ENCODE peak calls at places on chromosomes 7 and 10, in seven cellular contexts. G is neuronal stem cell, I is mesenchymal stem cell, P is IMR-90, Q is H9, F is H1, W is trophoblast cell. U is an unnamed sample.

GRCh38 chr10:22253578-22253882 is 35.7 kb upstream of the EBLN1 start:
- DNase-seq in G (no peak), F (no peak), P (no peak), I (no peak), W (no peak), Q (no peak), U (peak)

GRCh38 chr10:34024708-34025425 is 690.4 kb upstream of the NRP1 start:
- DNase-seq in W (no peak), F (no peak), P (no peak), G (no peak), Q (peak), I (no peak), U (peak)

GRCh38 chr7:157274991-157275427 is 61.8 kb upstream of the DNAJB6 start:
- DNase-seq in W (no peak), Q (no peak), I (no peak), G (no peak), P (peak), F (no peak), U (no peak)

GRCh38 chr10:133555521-133555920 is 9.9 kb downstream of the SYCE1 start:
- DNase-seq in P (no peak), Q (no peak), F (no peak), I (no peak), W (no peak), G (no peak), U (no peak)

GRCh38 chr10:78869508-78870439 is 199.0 kb upstream of the ZMIZ1 start:
- DNase-seq in W (no peak), Q (no peak), F (no peak), P (no peak), I (no peak), G (no peak), U (no peak)

GRCh38 chr7:55120501-55121198 is 101.8 kb downstream of the EGFR start:
- DNase-seq in F (no peak), W (peak), G (no peak), Q (no peak), I (peak), P (peak), U (no peak)

GRCh38 chr7:113805976-113806375 is 112.8 kb downstream of the PPP1R3A start:
- DNase-seq in I (no peak), P (peak), G (no peak), F (no peak), W (no peak), Q (no peak), U (no peak)

GRCh38 chr7:4189151-4189570 is 492.9 kb upstream of the FOXK1 start:
- DNase-seq in F (no peak), G (no peak), P (peak), W (peak), Q (no peak), I (peak), U (no peak)

GRCh38 chr7:1531263-1531978 is 919 bp downstream of the MAFK start:
- DNase-seq in I (peak), F (no peak), Q (peak), W (no peak), G (no peak), P (peak), U (no peak)

GRCh38 chr10:5507649-5508131 is 8.3 kb upstream of the CALML5 start:
- DNase-seq in P (no peak), W (no peak), I (no peak), Q (no peak), G (no peak), F (no peak), U (no peak)

GRCh38 chr10:6136215-6137201 is 47.7 kb downstream of the RBM17 start:
- DNase-seq in W (no peak), I (peak), P (peak), F (no peak), Q (no peak), G (no peak), U (peak)

GRCh38 chr10:116521424-116522305 is 24.1 kb upstream of the PNLIP start:
- DNase-seq in W (peak), G (peak), I (peak), F (no peak), Q (no peak), P (peak), U (peak)

GRCh38 chr10:63522129-63522687 is 1.0 kb downstream of the REEP3 start:
- DNase-seq in P (peak), G (no peak), Q (no peak), F (no peak), I (peak), W (no peak), U (no peak)

GRCh38 chr10:112375721-112376577 is 2.0 kb downstream of the ACSL5 start:
- DNase-seq in P (peak), F (no peak), W (no peak), G (no peak), I (peak), Q (no peak), U (peak)

GRCh38 chr7:68269410-68269809 is 1272.8 kb downstream of the TYW1 start:
- DNase-seq in Q (no peak), F (no peak), I (no peak), W (no peak), P (no peak), G (no peak), U (no peak)

GRCh38 chr10:14810969-14811953 is 26.6 kb downstream of the CDNF start:
- DNase-seq in G (no peak), I (no peak), Q (peak), W (no peak), P (no peak), F (no peak), U (no peak)

GRCh38 chr7:133649593-133649992 is 396.7 kb downstream of the EXOC4 start:
- DNase-seq in F (no peak), W (no peak), G (no peak), P (peak), Q (no peak), I (no peak), U (no peak)

GRCh38 chr10:73886085-73886529 is 11.8 kb upstream of the CAMK2G start:
- DNase-seq in F (no peak), Q (peak), W (peak), I (peak), G (peak), P (peak), U (peak)
- H3K9ac ChIP-seq in F (no peak), Q (no peak), W (no peak), I (peak), G (no peak), P (peak), U (no peak)

GRCh38 chr10:72764151-72764550 is 72.2 kb downstream of the MCU start:
- DNase-seq in I (peak), F (no peak), Q (no peak), W (peak), G (no peak), P (peak), U (no peak)
- H2BK5ac ChIP-seq in I (no peak), F (no peak), Q (no peak), W (no peak), G (no peak), P (peak), U (no peak)

DNA sequence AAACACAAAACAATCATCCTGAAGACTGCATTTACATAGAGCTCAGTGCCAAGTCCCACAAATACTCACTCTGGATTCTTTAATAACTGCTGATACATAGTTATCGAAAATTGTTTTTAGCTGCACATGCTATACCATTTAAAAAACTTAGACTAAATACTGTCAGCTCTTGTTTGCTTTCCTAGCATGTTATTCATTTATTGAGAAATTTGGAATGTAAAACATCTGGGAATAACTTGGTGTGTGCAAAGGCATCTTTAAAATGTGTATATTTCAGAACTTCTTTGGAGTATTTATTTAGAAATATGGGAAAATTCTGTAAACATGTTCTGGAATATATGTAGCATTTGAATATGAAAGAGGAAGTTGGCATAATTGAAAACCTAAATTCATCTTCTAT is 119.6 kb downstream of the ARID5B start:
- DNase-seq in G (no peak), Q (no peak), I (no peak), F (no peak), W (no peak), P (no peak), U (no peak)
- H3K9ac ChIP-seq in G (no peak), Q (no peak), I (no peak), F (no peak), W (no peak), P (no peak), U (no peak)

GRCh38 chr10:60260321-60260720 is 129.4 kb downstream of the ANK3 start:
- DNase-seq in Q (no peak), I (no peak), F (no peak), P (no peak), G (no peak), W (no peak), U (no peak)
- H2BK5ac ChIP-seq in Q (no peak), I (no peak), F (no peak), P (no peak), G (no peak), W (no peak), U (no peak)

DNA sequence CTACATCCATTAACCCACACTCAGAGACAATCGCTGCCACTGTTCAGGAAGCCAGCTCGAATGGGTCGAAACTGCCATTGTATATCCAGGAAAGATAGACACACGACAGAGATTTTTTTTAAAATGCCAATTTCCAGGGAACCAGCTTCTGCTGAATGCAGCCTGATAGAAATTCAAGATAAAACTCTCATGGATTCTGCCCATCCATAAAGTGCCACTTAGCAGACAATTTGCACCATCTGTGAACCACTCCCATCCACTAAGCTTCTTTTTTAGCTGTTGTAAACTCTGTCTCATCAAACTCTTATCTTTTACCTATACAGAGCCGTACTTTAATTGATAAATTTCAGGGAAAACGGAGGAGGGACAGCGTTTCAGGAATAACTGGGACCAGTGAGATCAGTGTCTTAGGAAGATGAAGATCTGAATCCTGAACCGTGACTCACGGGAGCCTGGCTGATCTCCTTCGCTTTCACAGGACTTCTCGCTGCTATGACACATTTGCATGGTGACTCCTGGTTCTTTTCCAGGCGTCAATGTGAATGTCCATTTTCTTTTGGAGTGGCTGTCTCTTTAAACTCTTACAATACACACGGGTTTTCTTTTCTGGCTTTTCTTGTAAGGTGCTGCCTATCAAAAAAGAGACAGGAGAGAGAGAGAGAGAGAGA is 103.4 kb downstream of the FAM204A start:
- DNase-seq in Q (no peak), F (no peak), G (no peak), W (peak), I (peak), P (peak), U (no peak)
- H3K9ac ChIP-seq in Q (no peak), F (no peak), G (no peak), W (no peak), I (peak), P (no peak), U (no peak)

GRCh38 chr10:114850126-114850525 is 28.5 kb downstream of the FHIP2A start:
- DNase-seq in I (no peak), G (no peak), W (no peak), P (no peak), Q (no peak), F (no peak), U (no peak)

GRCh38 chr10:114851336-114851735 is 29.8 kb downstream of the FHIP2A start:
- DNase-seq in I (no peak), F (no peak), Q (no peak), W (no peak), G (no peak), P (no peak), U (no peak)

GRCh38 chr10:114849674-114850073 is 28.1 kb downstream of the FHIP2A start:
- DNase-seq in P (no peak), I (no peak), Q (no peak), W (no peak), F (no peak), G (no peak), U (no peak)

GRCh38 chr10:114855776-114856543 is 34.4 kb downstream of the FHIP2A start:
- DNase-seq in W (no peak), F (no peak), Q (no peak), P (peak), G (no peak), I (peak), U (no peak)

GRCh38 chr10:114852197-114852596 is 30.6 kb downstream of the FHIP2A start:
- DNase-seq in G (no peak), Q (no peak), P (no peak), W (no peak), I (no peak), F (no peak), U (no peak)
- H2BK5ac ChIP-seq in G (no peak), Q (no peak), P (no peak), W (no peak), I (no peak), F (no peak), U (no peak)

GRCh38 chr10:120279196-120279595 is 177.8 kb upstream of the PLPP4 start:
- DNase-seq in I (no peak), W (no peak), G (no peak), P (no peak), Q (no peak), F (no peak), U (no peak)

GRCh38 chr10:120283093-120283492 is 173.9 kb upstream of the PLPP4 start:
- DNase-seq in F (no peak), Q (no peak), I (no peak), G (no peak), P (no peak), W (no peak), U (no peak)

GRCh38 chr10:120286280-120286679 is 170.7 kb upstream of the PLPP4 start:
- DNase-seq in F (no peak), W (no peak), P (no peak), I (no peak), G (no peak), Q (no peak), U (no peak)

GRCh38 chr10:120285408-120285807 is 171.6 kb upstream of the PLPP4 start:
- DNase-seq in I (no peak), Q (no peak), P (no peak), F (no peak), W (no peak), G (no peak), U (no peak)

DNA sequence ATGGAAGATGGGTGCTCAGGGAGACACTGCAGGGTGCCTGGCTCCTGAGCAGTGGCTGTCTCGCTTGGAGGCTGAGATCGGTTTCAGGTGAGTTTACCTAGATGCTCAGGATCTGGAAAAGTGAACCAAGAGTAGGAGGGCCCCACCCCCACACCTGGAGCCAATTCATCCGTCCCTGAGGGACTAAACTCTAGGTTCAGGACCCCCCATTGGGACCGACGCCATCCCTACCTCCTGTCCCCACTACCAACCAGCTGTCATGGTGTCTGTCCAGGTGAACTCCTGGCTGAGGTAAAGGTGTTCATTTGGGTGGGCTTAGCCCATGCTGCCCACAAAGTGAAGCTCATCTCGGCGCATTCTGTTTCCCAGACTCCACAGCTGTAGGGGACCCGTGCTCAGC is 174.6 kb upstream of the PLPP4 start:
- DNase-seq in G (no peak), F (no peak), W (no peak), I (no peak), Q (no peak), P (no peak), U (no peak)
- H3K9ac ChIP-seq in G (no peak), F (no peak), W (no peak), I (no peak), Q (no peak), P (no peak), U (no peak)

GRCh38 chr7:158746957-158747356 is 42.4 kb upstream of the NCAPG2 start:
- DNase-seq in W (no peak), F (no peak), Q (no peak), I (no peak), P (no peak), G (no peak), U (no peak)
- H2BK5ac ChIP-seq in W (no peak), F (no peak), Q (no peak), I (no peak), P (no peak), G (no peak), U (no peak)

DNA sequence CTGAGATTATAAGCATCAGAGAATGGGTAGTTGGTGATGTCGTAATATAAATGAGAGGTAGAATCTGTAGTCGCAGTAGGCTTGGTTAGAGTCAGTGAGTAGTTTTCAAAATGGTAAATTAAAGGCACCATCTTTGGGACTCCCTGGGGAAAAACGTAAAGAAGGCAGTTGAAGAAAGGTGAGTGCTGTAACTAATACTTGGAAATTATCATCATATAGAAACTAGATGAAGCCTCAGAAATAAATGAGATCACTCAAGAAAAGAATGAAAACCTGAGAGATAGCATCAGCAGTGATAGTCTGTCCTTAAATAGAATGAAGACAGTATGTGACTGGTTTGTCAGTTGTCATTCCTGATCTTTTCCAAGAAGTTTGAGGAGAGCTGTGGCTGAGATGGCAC is 23.8 kb downstream of the PALS2 start:
- DNase-seq in P (no peak), G (no peak), F (no peak), I (no peak), W (no peak), Q (no peak), U (no peak)
- H3K9ac ChIP-seq in P (no peak), G (no peak), F (no peak), I (no peak), W (no peak), Q (no peak), U (no peak)

GRCh38 chr10:66717221-66717981 is 208.4 kb upstream of the LRRTM3 start:
- DNase-seq in I (no peak), P (no peak), G (no peak), W (no peak), F (no peak), Q (no peak), U (peak)
- H2BK5ac ChIP-seq in I (no peak), P (no peak), G (no peak), W (no peak), F (no peak), Q (no peak), U (no peak)